ENCODE peak calls at places on chromosomes 6 and 20, in ten cellular contexts. One of them, this sample, is unnamed.

GRCh38 chr6:89353702-89354392 is 1.3 kb upstream of the UBE2J1 start:
- DNase-seq in K562: no peak
- DNase-seq in A549: no peak
- DNase-seq in HCT116: no peak
- DNase-seq in IMR-90: no peak
- DNase-seq in GM12891: no peak
- DNase-seq in HepG2: peak
- DNase-seq in heart left ventricle: no peak
- DNase-seq in prostate gland: no peak
- DNase-seq in stomach: no peak
- DNase-seq in this sample: no peak

GRCh38 chr6:15132854-15133670 is 112.8 kb upstream of the JARID2 start:
- DNase-seq in HepG2: peak
- DNase-seq in GM12891: no peak
- DNase-seq in heart left ventricle: no peak
- DNase-seq in K562: no peak
- DNase-seq in stomach: no peak
- DNase-seq in HCT116: peak
- DNase-seq in A549: peak
- DNase-seq in prostate gland: no peak
- DNase-seq in IMR-90: peak
- DNase-seq in this sample: no peak

GRCh38 chr6:92715991-92716390 is 703.4 kb downstream of the EPHA7 start:
- DNase-seq in K562: no peak
- DNase-seq in A549: no peak
- DNase-seq in GM12891: no peak
- DNase-seq in IMR-90: peak
- DNase-seq in HepG2: no peak
- DNase-seq in HCT116: no peak
- DNase-seq in prostate gland: no peak
- DNase-seq in stomach: no peak
- DNase-seq in heart left ventricle: no peak
- DNase-seq in this sample: no peak

GRCh38 chr6:64680446-64680845 is 1026.6 kb downstream of the EYS start:
- DNase-seq in K562: peak
- DNase-seq in prostate gland: no peak
- DNase-seq in stomach: no peak
- DNase-seq in HepG2: no peak
- DNase-seq in HCT116: no peak
- DNase-seq in heart left ventricle: no peak
- DNase-seq in IMR-90: peak
- DNase-seq in A549: no peak
- DNase-seq in GM12891: no peak
- DNase-seq in this sample: no peak

GRCh38 chr20:20487811-20488210 is 119.9 kb downstream of the INSM1 start:
- DNase-seq in IMR-90: peak
- DNase-seq in stomach: no peak
- DNase-seq in GM12891: no peak
- DNase-seq in K562: no peak
- DNase-seq in heart left ventricle: no peak
- DNase-seq in prostate gland: no peak
- DNase-seq in HCT116: no peak
- DNase-seq in A549: no peak
- DNase-seq in HepG2: no peak
- DNase-seq in this sample: no peak

GRCh38 chr6:36035240-36035639 is 7.6 kb downstream of the MAPK14 start:
- DNase-seq in HCT116: no peak
- DNase-seq in A549: no peak
- DNase-seq in HepG2: no peak
- DNase-seq in heart left ventricle: no peak
- DNase-seq in IMR-90: peak
- DNase-seq in GM12891: no peak
- DNase-seq in K562: no peak
- DNase-seq in stomach: no peak
- DNase-seq in prostate gland: no peak
- DNase-seq in this sample: no peak

GRCh38 chr6:130322673-130323268 is 43.0 kb upstream of the TMEM200A start:
- DNase-seq in HCT116: peak
- DNase-seq in heart left ventricle: no peak
- DNase-seq in A549: no peak
- DNase-seq in HepG2: peak
- DNase-seq in prostate gland: peak
- DNase-seq in K562: peak
- DNase-seq in GM12891: no peak
- DNase-seq in IMR-90: peak
- DNase-seq in stomach: peak
- DNase-seq in this sample: no peak

GRCh38 chr20:17787816-17788215 is 88.0 kb downstream of the BANF2 start:
- DNase-seq in heart left ventricle: no peak
- DNase-seq in prostate gland: no peak
- DNase-seq in K562: no peak
- DNase-seq in HepG2: no peak
- DNase-seq in HCT116: no peak
- DNase-seq in A549: no peak
- DNase-seq in GM12891: no peak
- DNase-seq in stomach: no peak
- DNase-seq in IMR-90: no peak
- DNase-seq in this sample: no peak

GRCh38 chr6:117481926-117482239 is 591 bp upstream of the DCBLD1 start:
- DNase-seq in prostate gland: no peak
- DNase-seq in HepG2: no peak
- DNase-seq in IMR-90: no peak
- DNase-seq in A549: no peak
- DNase-seq in stomach: no peak
- DNase-seq in K562: peak
- DNase-seq in HCT116: no peak
- DNase-seq in heart left ventricle: no peak
- DNase-seq in GM12891: no peak
- DNase-seq in this sample: no peak

GRCh38 chr6:117483004-117483644 is 650 bp downstream of the DCBLD1 start:
- DNase-seq in prostate gland: peak
- DNase-seq in heart left ventricle: peak
- DNase-seq in IMR-90: peak
- DNase-seq in A549: no peak
- DNase-seq in K562: peak
- DNase-seq in stomach: peak
- DNase-seq in GM12891: no peak
- DNase-seq in HCT116: no peak
- DNase-seq in HepG2: peak
- DNase-seq in this sample: no peak

GRCh38 chr6:117483645-117484016 is 1.2 kb downstream of the DCBLD1 start:
- DNase-seq in HepG2: peak
- DNase-seq in prostate gland: no peak
- DNase-seq in heart left ventricle: no peak
- DNase-seq in GM12891: no peak
- DNase-seq in HCT116: no peak
- DNase-seq in IMR-90: peak
- DNase-seq in K562: peak
- DNase-seq in stomach: no peak
- DNase-seq in A549: no peak
- DNase-seq in this sample: no peak

GRCh38 chr6:117481278-117481925 is 1.1 kb upstream of the DCBLD1 start:
- DNase-seq in heart left ventricle: peak
- DNase-seq in A549: no peak
- DNase-seq in HCT116: no peak
- DNase-seq in GM12891: no peak
- DNase-seq in IMR-90: no peak
- DNase-seq in prostate gland: no peak
- DNase-seq in stomach: peak
- DNase-seq in HepG2: peak
- DNase-seq in K562: peak
- DNase-seq in this sample: no peak

GRCh38 chr6:117482240-117483003 is at the start of gene DCBLD1:
- DNase-seq in heart left ventricle: peak
- DNase-seq in K562: peak
- DNase-seq in GM12891: peak
- DNase-seq in HCT116: peak
- DNase-seq in stomach: peak
- DNase-seq in prostate gland: peak
- DNase-seq in A549: peak
- DNase-seq in IMR-90: peak
- DNase-seq in HepG2: peak
- DNase-seq in this sample: peak
- TF ChIP-seq POLR2A in heart left ventricle: no peak
- TF ChIP-seq POLR2A in K562: no peak
- TF ChIP-seq POLR2A in GM12891: no peak
- TF ChIP-seq POLR2A in HCT116: peak
- TF ChIP-seq POLR2A in stomach: no peak
- TF ChIP-seq POLR2A in prostate gland: peak
- TF ChIP-seq POLR2A in A549: peak
- TF ChIP-seq POLR2A in IMR-90: peak
- TF ChIP-seq POLR2A in HepG2: peak
- TF ChIP-seq POLR2A in this sample: peak

GRCh38 chr20:325889-326644 is 715 bp downstream of the SOX12 start:
- DNase-seq in GM12891: no peak
- DNase-seq in K562: peak
- DNase-seq in prostate gland: peak
- DNase-seq in heart left ventricle: peak
- DNase-seq in HCT116: no peak
- DNase-seq in HepG2: peak
- DNase-seq in stomach: peak
- DNase-seq in A549: peak
- DNase-seq in IMR-90: peak
- DNase-seq in this sample: peak

GRCh38 chr20:326645-327031 is 1.3 kb downstream of the SOX12 start:
- DNase-seq in stomach: peak
- DNase-seq in IMR-90: no peak
- DNase-seq in K562: peak
- DNase-seq in A549: peak
- DNase-seq in GM12891: no peak
- DNase-seq in heart left ventricle: peak
- DNase-seq in HCT116: no peak
- DNase-seq in prostate gland: peak
- DNase-seq in HepG2: no peak
- DNase-seq in this sample: no peak

GRCh38 chr20:327946-328563 is 2.7 kb downstream of the SOX12 start:
- DNase-seq in HepG2: no peak
- DNase-seq in prostate gland: no peak
- DNase-seq in stomach: no peak
- DNase-seq in heart left ventricle: no peak
- DNase-seq in A549: no peak
- DNase-seq in GM12891: no peak
- DNase-seq in K562: peak
- DNase-seq in HCT116: no peak
- DNase-seq in IMR-90: peak
- DNase-seq in this sample: no peak

GRCh38 chr20:328596-329324 is 3.4 kb downstream of the SOX12 start:
- DNase-seq in HepG2: no peak
- DNase-seq in HCT116: no peak
- DNase-seq in A549: no peak
- DNase-seq in heart left ventricle: no peak
- DNase-seq in K562: peak
- DNase-seq in prostate gland: no peak
- DNase-seq in GM12891: no peak
- DNase-seq in stomach: no peak
- DNase-seq in IMR-90: no peak
- DNase-seq in this sample: no peak

DNA sequence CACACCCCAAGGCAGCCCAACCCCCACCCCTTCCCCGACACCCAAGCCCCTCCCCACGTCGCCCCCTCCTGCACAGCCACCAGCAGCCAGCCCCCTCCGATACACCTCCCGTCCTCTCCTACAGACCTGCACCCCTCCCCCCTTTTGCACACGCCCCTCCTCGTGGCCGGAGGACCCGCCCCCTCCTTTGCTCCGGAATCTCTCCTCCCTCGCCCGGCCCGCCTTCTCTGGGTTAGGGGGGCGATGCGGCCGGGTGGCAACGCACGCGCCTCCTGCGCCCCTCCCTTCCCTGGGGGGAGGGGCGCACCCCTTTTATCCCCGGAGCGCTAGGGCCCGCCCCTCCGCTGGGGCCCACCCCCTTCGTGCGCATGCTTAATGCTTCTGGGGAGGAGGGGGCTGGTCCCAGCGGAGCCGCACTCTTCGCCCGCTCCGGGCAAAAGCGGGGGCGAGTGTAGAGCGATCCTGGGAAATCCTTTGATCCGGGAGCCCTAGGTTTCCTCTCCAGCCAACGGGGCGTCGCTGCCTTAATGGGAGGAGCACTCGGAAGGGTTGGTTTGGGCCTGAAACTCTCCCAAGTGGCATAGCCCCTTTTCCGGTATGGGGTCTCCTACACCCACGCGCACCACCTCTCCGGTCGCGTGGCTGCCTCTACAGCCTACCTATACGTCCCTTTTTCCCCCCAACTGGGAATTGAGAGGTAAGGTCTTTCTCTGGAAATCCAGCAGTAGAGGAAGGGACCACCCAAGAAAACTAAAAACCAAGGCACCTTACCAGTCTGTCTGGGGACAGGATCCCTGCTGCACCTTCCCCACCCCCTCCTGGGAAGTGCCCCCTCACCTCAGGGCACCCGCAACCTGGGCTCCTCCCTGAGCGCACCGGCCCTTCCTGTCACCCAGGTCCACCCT is 1.9 kb downstream of the SOX12 start:
- DNase-seq in stomach: peak
- DNase-seq in A549: peak
- DNase-seq in HepG2: peak
- DNase-seq in IMR-90: peak
- DNase-seq in K562: peak
- DNase-seq in heart left ventricle: peak
- DNase-seq in HCT116: peak
- DNase-seq in GM12891: peak
- DNase-seq in prostate gland: peak
- DNase-seq in this sample: peak
- TF ChIP-seq POLR2A in stomach: no peak
- TF ChIP-seq POLR2A in A549: peak
- TF ChIP-seq POLR2A in HepG2: peak
- TF ChIP-seq POLR2A in IMR-90: no peak
- TF ChIP-seq POLR2A in K562: peak
- TF ChIP-seq POLR2A in heart left ventricle: no peak
- TF ChIP-seq POLR2A in HCT116: no peak
- TF ChIP-seq POLR2A in GM12891: peak
- TF ChIP-seq POLR2A in prostate gland: peak
- TF ChIP-seq POLR2A in this sample: peak

GRCh38 chr6:10668126-10668917 is 26.1 kb downstream of the C6orf52 start:
- DNase-seq in HepG2: no peak
- DNase-seq in GM12891: no peak
- DNase-seq in K562: no peak
- DNase-seq in prostate gland: no peak
- DNase-seq in A549: no peak
- DNase-seq in IMR-90: no peak
- DNase-seq in stomach: no peak
- DNase-seq in HCT116: no peak
- DNase-seq in heart left ventricle: no peak
- DNase-seq in this sample: no peak
- TF ChIP-seq POLR2A in HepG2: no peak
- TF ChIP-seq POLR2A in GM12891: no peak
- TF ChIP-seq POLR2A in K562: no peak
- TF ChIP-seq POLR2A in prostate gland: no peak
- TF ChIP-seq POLR2A in A549: no peak
- TF ChIP-seq POLR2A in IMR-90: no peak
- TF ChIP-seq POLR2A in stomach: no peak
- TF ChIP-seq POLR2A in HCT116: no peak
- TF ChIP-seq POLR2A in heart left ventricle: no peak
- TF ChIP-seq POLR2A in this sample: no peak

GRCh38 chr20:57749131-57749690 is 39.4 kb upstream of the PMEPA1 start:
- DNase-seq in GM12891: no peak
- DNase-seq in prostate gland: no peak
- DNase-seq in K562: no peak
- DNase-seq in heart left ventricle: no peak
- DNase-seq in IMR-90: no peak
- DNase-seq in A549: no peak
- DNase-seq in stomach: no peak
- DNase-seq in HepG2: no peak
- DNase-seq in HCT116: no peak
- DNase-seq in this sample: no peak
- TF ChIP-seq POLR2A in GM12891: no peak
- TF ChIP-seq POLR2A in prostate gland: no peak
- TF ChIP-seq POLR2A in K562: no peak
- TF ChIP-seq POLR2A in heart left ventricle: no peak
- TF ChIP-seq POLR2A in IMR-90: no peak
- TF ChIP-seq POLR2A in A549: no peak
- TF ChIP-seq POLR2A in stomach: no peak
- TF ChIP-seq POLR2A in HepG2: no peak
- TF ChIP-seq POLR2A in HCT116: no peak
- TF ChIP-seq POLR2A in this sample: no peak